ENCODE peak calls at places on chromosomes 16 and 17, in eight cellular contexts. K is H1, T is adrenal gland, S is prostate gland, B is breast epithelium, W is right lobe of liver, Y is stomach, G is gastrocnemius medialis. L is an unnamed sample.

GRCh38 chr17:79160980-79161621 is 86.5 kb downstream of the ENGASE start:
- DNase-seq in K (no peak), T (no peak), S (no peak), B (no peak), W (no peak), Y (no peak), G (no peak), L (no peak)

GRCh38 chr16:88062341-88062861 is 111.2 kb downstream of the BANP start:
- DNase-seq in K (no peak), T (peak), S (no peak), B (no peak), W (no peak), Y (no peak), G (no peak), L (peak)

GRCh38 chr17:48155889-48156670 is 48.5 kb downstream of the SNX11 start:
- DNase-seq in K (no peak), T (no peak), S (no peak), B (no peak), W (no peak), Y (no peak), G (no peak), L (no peak)

GRCh38 chr16:13186813-13187212 is 285.4 kb downstream of the SHISA9 start:
- DNase-seq in K (no peak), T (no peak), S (no peak), B (no peak), W (no peak), Y (no peak), G (no peak), L (no peak)

GRCh38 chr17:20721151-20721550 is 141.6 kb downstream of the CDRT15L2 start:
- DNase-seq in K (no peak), T (no peak), S (no peak), B (no peak), W (no peak), Y (no peak), G (no peak), L (no peak)

GRCh38 chr16:11561440-11561797 is 25.3 kb downstream of the LITAF start:
- DNase-seq in K (no peak), T (no peak), S (no peak), B (no peak), W (no peak), Y (no peak), G (no peak), L (no peak)

GRCh38 chr17:70558821-70559220 is 389.5 kb downstream of the KCNJ2 start:
- DNase-seq in K (no peak), T (no peak), S (no peak), B (no peak), W (no peak), Y (no peak), G (no peak), L (no peak)

GRCh38 chr17:75778861-75779249 is 5.8 kb upstream of the UNK start:
- DNase-seq in K (no peak), T (no peak), S (no peak), B (no peak), W (peak), Y (peak), G (peak), L (no peak)

GRCh38 chr16:27795992-27796614 is 246.2 kb downstream of the KATNIP start:
- DNase-seq in K (peak), T (peak), S (no peak), B (no peak), W (no peak), Y (peak), G (no peak), L (peak)

GRCh38 chr17:9271989-9272388 is 250.7 kb downstream of the NTN1 start:
- DNase-seq in K (no peak), T (peak), S (no peak), B (no peak), W (no peak), Y (no peak), G (no peak), L (peak)

DNA sequence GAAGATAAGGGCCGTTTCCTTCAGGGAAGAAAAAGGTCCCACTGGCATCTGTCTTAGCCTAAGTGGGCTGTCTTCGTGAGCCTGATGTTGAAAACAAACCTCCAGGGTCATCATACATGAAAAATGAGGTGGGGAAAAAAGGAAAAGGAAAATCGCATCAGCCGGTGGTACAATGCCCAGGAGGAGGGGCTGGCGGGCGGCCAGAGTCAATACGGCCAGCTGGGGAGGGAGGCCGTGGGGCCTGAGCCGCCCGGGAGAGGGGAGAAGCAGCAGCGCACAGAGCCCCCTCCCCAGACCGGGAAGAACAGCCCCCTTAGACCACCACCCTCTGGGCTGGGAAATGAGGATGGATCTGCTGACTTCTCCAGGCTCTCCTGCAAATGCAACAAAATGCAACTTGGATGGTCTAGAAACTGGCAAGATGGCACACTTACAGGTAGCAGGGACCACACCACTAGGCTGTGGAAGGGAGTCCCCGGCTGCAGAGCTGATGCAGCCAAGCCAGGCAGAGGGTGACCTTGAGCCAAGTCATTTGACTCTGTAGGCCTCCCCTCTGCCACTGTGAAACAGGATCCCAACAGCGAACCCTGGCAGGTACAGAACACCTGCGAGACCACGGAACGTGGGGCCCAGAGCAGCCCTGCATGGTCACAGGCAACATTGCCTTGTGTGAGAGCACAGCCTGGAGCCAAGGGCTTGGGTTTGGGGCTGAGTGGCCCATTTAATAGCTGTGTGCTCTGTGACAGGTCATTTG is 448.6 kb downstream of the SOX9 start:
- DNase-seq in K (no peak), T (no peak), S (no peak), B (no peak), W (no peak), Y (peak), G (no peak), L (no peak)
- TF ChIP-seq CTCF in K (no peak), T (no peak), S (no peak), B (no peak), W (no peak), Y (no peak), G (no peak), L (no peak)

GRCh38 chr17:2022647-2023046 is 2.5 kb downstream of the RTN4RL1 start:
- DNase-seq in K (no peak), T (no peak), S (no peak), B (no peak), W (no peak), Y (no peak), G (no peak), L (no peak)

GRCh38 chr17:2025220-2025621 is at the start of gene RTN4RL1:
- DNase-seq in K (no peak), T (peak), S (peak), B (peak), W (peak), Y (peak), G (peak), L (peak)

GRCh38 chr17:2024572-2025219 is 438 bp downstream of the RTN4RL1 start:
- DNase-seq in K (no peak), T (no peak), S (no peak), B (no peak), W (no peak), Y (no peak), G (no peak), L (no peak)

GRCh38 chr17:2023256-2023655 is 1.9 kb downstream of the RTN4RL1 start:
- DNase-seq in K (no peak), T (no peak), S (no peak), B (no peak), W (no peak), Y (no peak), G (no peak), L (no peak)

DNA sequence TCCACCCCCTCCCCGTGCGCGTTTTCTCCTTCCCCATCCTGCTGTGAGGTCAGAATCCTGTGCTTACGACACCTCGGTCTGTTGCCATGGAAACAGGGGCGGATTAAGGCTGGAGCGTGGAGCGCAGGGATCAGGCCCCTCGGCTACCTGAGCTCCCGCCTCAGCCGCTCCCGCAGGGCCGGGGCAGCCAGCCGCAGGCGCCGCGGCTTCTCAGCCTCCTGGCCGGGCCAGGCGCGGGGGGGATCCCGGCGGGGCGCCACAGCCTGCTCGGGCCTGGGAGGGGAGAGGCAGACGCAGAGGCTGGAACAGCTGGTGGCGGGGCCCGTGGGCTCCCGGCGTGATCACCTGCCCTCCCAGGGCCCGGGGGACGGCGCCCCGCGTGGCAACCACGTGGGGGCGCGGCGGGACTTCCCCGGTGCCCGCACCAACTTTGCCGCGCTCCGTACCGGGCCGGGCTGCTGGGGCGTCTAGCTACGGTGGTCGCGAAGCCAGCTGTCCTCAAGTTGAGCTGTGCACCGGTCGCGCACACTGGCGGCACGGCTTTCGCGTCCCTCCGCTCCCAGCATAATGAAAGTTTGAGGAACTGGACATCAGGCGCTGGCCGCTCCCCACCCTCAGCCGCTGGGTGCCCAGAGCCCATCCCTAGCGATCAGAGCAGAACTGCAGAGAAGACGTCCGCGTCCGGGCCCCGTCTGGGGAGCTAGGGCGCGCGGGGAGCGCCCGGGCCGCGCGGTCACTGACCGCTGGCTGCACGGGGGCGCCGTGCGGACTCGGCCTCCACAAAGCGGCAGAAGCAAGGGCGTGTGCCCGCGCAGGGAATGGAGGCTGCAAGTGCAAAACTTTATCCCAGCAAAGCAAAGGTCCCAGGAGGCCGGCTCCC is 1.2 kb downstream of the RTN4RL1 start:
- DNase-seq in K (peak), T (peak), S (no peak), B (peak), W (peak), Y (no peak), G (no peak), L (no peak)
- TF ChIP-seq POLR2A in K (no peak), T (no peak), S (no peak), B (no peak), W (no peak), Y (no peak), G (no peak), L (no peak)

DNA sequence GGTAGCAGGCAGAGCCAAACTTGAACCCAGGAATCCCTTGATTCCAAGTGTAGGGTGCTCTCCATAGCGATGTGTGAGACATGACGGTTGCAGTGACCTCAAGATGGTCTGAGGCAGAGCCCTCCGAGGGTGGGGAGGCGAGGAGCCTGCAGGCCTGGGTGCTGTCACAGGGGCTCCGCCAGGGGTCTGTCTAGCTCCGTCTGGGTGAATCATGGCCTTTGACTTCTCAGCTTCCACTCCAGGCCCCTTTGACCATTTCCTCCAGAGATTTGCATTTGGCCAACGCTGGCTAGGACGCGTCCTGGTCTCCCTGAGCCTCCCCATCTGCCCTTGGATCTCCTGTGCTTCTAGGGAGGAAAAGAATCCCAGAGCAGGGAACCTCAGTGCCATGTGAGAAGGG is 104.6 kb downstream of the RAP1GAP2 start:
- DNase-seq in K (no peak), T (no peak), S (no peak), B (no peak), W (no peak), Y (no peak), G (no peak), L (no peak)
- H3K27ac ChIP-seq in K (no peak), T (no peak), S (no peak), B (no peak), W (no peak), Y (peak), G (no peak), L (no peak)

DNA sequence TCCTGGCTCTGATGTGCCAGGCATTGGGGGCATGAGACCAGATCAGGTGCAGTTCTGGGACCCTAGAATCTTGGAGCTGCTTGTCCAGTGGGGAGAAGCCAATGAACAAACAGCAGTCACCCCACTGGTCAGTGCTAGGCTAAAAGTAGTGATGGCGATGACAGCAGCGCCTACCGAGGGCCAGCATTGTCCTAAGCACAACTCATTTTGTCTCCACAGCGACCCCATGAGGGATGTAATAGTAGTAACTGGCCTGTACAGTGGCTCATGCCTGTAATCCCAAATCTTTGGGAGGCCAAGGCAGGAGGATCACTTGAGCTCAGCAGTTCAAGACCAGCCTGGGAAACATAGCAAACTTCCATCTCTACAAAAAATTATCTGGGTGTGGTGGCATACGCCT is 6.2 kb downstream of the SMCR8 start:
- DNase-seq in K (no peak), T (no peak), S (no peak), B (no peak), W (no peak), Y (no peak), G (no peak), L (no peak)
- TF ChIP-seq CTCF in K (peak), T (no peak), S (no peak), B (no peak), W (no peak), Y (no peak), G (no peak), L (no peak)

GRCh38 chr16:84652565-84652964 is 4.3 kb downstream of the KLHL36 start:
- DNase-seq in K (no peak), T (no peak), S (no peak), B (no peak), W (no peak), Y (no peak), G (no peak), L (no peak)

GRCh38 chr16:84650062-84650991 is 2.0 kb downstream of the KLHL36 start:
- DNase-seq in K (no peak), T (peak), S (no peak), B (no peak), W (no peak), Y (no peak), G (no peak), L (no peak)

GRCh38 chr16:84647830-84648594 is at the start of gene KLHL36:
- DNase-seq in K (no peak), T (peak), S (peak), B (no peak), W (peak), Y (peak), G (no peak), L (peak)

GRCh38 chr16:84649511-84649861 is 1.2 kb downstream of the KLHL36 start:
- DNase-seq in K (no peak), T (no peak), S (no peak), B (no peak), W (no peak), Y (no peak), G (no peak), L (no peak)

DNA sequence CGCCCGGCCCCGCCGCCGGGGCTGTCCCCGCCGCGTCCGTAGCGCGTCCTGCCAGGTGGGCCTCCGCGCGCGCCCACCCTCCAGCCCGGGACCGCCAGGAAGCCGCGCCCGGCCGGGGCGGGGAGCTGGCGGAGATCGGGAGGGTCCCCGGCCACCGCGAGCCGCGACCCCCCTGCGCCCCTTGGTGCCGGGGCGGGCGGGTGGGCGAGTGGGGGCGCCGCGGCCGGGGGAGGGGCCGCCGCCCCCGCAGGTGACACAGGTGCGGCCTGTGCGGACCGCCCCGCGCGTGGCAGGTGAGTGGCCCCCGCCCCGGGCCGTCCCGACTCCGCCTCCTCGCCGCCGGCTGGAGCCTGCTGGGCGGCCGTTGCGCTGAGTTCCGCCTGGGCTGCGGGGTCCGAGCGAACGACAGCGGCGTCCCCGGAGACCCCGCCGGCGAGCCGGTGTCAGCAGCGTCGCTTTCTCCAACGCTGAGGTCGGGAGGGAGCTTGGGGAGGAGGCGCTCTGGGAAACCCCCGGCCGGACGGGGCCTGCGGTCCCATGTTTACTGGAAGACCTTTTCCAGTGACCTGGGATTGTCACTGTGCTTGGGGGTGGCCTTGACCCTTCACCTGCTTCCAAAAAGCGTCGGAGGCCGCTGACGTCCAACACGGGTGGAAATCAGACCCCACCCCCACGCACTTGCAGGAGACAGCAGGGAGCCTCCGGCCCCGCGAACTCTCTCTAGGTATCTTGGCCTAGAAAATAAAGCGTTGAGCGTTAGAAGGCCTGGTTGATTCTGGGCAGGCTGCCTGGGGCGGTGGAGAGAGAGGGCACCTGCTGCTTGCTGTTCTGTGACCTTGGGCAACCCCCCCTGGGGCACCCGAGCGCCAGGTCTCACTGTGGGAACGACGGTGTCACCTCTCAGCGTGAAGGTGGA is 542 bp downstream of the KLHL36 start:
- DNase-seq in K (no peak), T (peak), S (peak), B (no peak), W (peak), Y (peak), G (no peak), L (peak)
- TF ChIP-seq POLR2A in K (no peak), T (no peak), S (peak), B (no peak), W (no peak), Y (no peak), G (no peak), L (no peak)

GRCh38 chr16:55503726-55504553 is 4.9 kb upstream of the LPCAT2 start:
- DNase-seq in K (no peak), T (no peak), S (no peak), B (no peak), W (no peak), Y (no peak), G (no peak), L (no peak)
- H3K27ac ChIP-seq in K (no peak), T (no peak), S (no peak), B (no peak), W (no peak), Y (peak), G (no peak), L (peak)

L was measured in heart left ventricle.